ENCODE peak calls at places on chromosomes 5 and 9, in five cellular contexts. R is astrocyte of the spinal cord; N is NCI-H1417; Q is stimulated activated CD4-positive, alpha-beta T cell treated with anti-CD3 and anti-CD28 coated beads, TNF-alpha, amount 100 ng/mL, for 24 hours; P is posterior cingulate gyrus. T is an unnamed sample.

GRCh38 chr5:137501226-137501625 is 2.1 kb upstream of the SPOCK1 start:
- DNase-seq in Q (no peak), N (no peak), R (no peak), P (no peak), T (no peak)

GRCh38 chr9:107336718-107337360 is 53.8 kb downstream of the RAD23B start:
- DNase-seq in P (no peak), Q (no peak), R (peak), N (no peak), T (peak)

GRCh38 chr5:108720416-108720815 is 27.3 kb upstream of the FER start:
- DNase-seq in R (no peak), Q (no peak), N (peak), P (no peak), T (peak)

GRCh38 chr5:113005454-113005853 is 28.9 kb downstream of the DCP2 start:
- DNase-seq in Q (no peak), N (no peak), R (peak), P (no peak), T (no peak)

GRCh38 chr5:138668451-138668850 is 84.8 kb upstream of the CTNNA1 start:
- DNase-seq in R (no peak), Q (no peak), N (no peak), P (no peak), T (peak)

GRCh38 chr9:126756238-126756637 is 48.6 kb upstream of the ZBTB43 start:
- DNase-seq in R (no peak), N (no peak), P (no peak), Q (no peak), T (no peak)

GRCh38 chr9:112437406-112437805 is 49.2 kb upstream of the KIAA1958 start:
- DNase-seq in N (no peak), P (no peak), R (no peak), Q (no peak), T (no peak)

GRCh38 chr9:94086468-94086867 is 2.2 kb downstream of the PTPDC1 start:
- DNase-seq in R (peak), P (no peak), Q (no peak), N (no peak), T (peak)

GRCh38 chr9:133880136-133880535 is 112.0 kb downstream of the VAV2 start:
- DNase-seq in N (no peak), R (no peak), P (no peak), Q (no peak), T (no peak)

GRCh38 chr5:22372376-22372775 is 480.8 kb downstream of the CDH12 start:
- DNase-seq in N (no peak), Q (no peak), P (peak), R (peak), T (peak)

GRCh38 chr5:81558188-81558587 is 164.3 kb upstream of the ACOT12 start:
- DNase-seq in R (no peak), P (no peak), N (no peak), Q (no peak), T (no peak)

GRCh38 chr5:44697025-44697424 is 111.7 kb upstream of the MRPS30 start:
- DNase-seq in P (no peak), N (no peak), R (no peak), Q (no peak), T (no peak)

GRCh38 chr9:124450931-124451661 is 845 bp downstream of the ADGRD2 start:
- DNase-seq in P (no peak), Q (no peak), N (no peak), R (no peak), T (no peak)

GRCh38 chr9:135632823-135633222 is 6.5 kb downstream of the GLT6D1 start:
- DNase-seq in R (no peak), Q (no peak), P (no peak), N (no peak), T (no peak)

GRCh38 chr9:90868555-90868954 is 66.9 kb downstream of the SYK start:
- DNase-seq in Q (no peak), P (no peak), N (no peak), R (no peak), T (no peak)

T was measured in HT1080.